ENCODE peak calls at places on chromosomes 7 and 10, in five cellular contexts. Y is naive B cell; F is GM12865; E is Peyer's patch; M is effector memory CD4-positive, alpha-beta T cell. Z is an unnamed sample.

GRCh38 chr10:73414230-73414981 is 548 bp upstream of the ANXA7 start:
- DNase-seq in Y (no peak), F (no peak), E (no peak), M (no peak), Z (no peak)

GRCh38 chr7:135510603-135511183 is 791 bp upstream of the CNOT4 start:
- DNase-seq in Y (no peak), F (peak), E (no peak), M (no peak), Z (no peak)

GRCh38 chr10:130498042-130498441 is 361.9 kb downstream of the GLRX3 start:
- DNase-seq in Y (no peak), F (no peak), E (no peak), M (no peak), Z (no peak)

GRCh38 chr10:34046651-34047050 is 712.2 kb upstream of the NRP1 start:
- DNase-seq in Y (no peak), F (no peak), E (no peak), M (no peak), Z (no peak)

GRCh38 chr7:120856621-120857352 is 1.2 kb downstream of the TSPAN12 start:
- DNase-seq in Y (peak), F (peak), E (no peak), M (no peak), Z (no peak)

GRCh38 chr7:83550100-83550499 is 98.8 kb downstream of the SEMA3E start:
- DNase-seq in Y (no peak), F (no peak), E (no peak), M (no peak), Z (no peak)

GRCh38 chr10:119313645-119314044 is 106.3 kb downstream of the GRK5 start:
- DNase-seq in Y (peak), F (peak), E (peak), M (peak), Z (peak)

GRCh38 chr7:98831641-98832221 is 38.1 kb downstream of the TMEM130 start:
- DNase-seq in Y (no peak), F (peak), E (no peak), M (no peak), Z (peak)

GRCh38 chr7:82382276-82382675 is 61.3 kb downstream of the CACNA2D1 start:
- DNase-seq in Y (no peak), F (no peak), E (no peak), M (no peak), Z (no peak)

GRCh38 chr7:32496052-32496813 is 944 bp downstream of the AVL9 start:
- DNase-seq in Y (no peak), F (no peak), E (no peak), M (no peak), Z (no peak)

GRCh38 chr10:14247650-14248258 is 83.0 kb downstream of the FRMD4A start:
- DNase-seq in Y (no peak), F (no peak), E (no peak), M (no peak), Z (no peak)

GRCh38 chr7:158849553-158850389 is 6.6 kb upstream of the DYNC2I1 start:
- DNase-seq in Y (no peak), F (no peak), E (no peak), M (no peak), Z (no peak)

GRCh38 chr10:103855424-103855823 is at the start of gene SH3PXD2A:
- DNase-seq in Y (no peak), F (no peak), E (no peak), M (no peak), Z (no peak)

GRCh38 chr7:149136118-149136517 is 10.0 kb upstream of the ZNF425 start:
- DNase-seq in Y (no peak), F (no peak), E (no peak), M (no peak), Z (no peak)

GRCh38 chr7:28984631-28985030 is 26.5 kb upstream of the TRIL start:
- DNase-seq in Y (no peak), F (no peak), E (no peak), M (no peak), Z (no peak)

GRCh38 chr10:101617102-101617823 is 29.1 kb downstream of the DPCD start:
- DNase-seq in Y (peak), F (peak), E (no peak), M (no peak), Z (no peak)

GRCh38 chr7:155862516-155863257 is 50.4 kb upstream of the SHH start:
- DNase-seq in Y (no peak), F (no peak), E (no peak), M (no peak), Z (no peak)

Z was measured in T-helper 9 cell.